ENCODE peak calls at places on chromosomes 11 and 22, in five cellular contexts. Z is HTR-8/SVneo, H is NAMALWA, Q is fibroblast of mammary gland, F is EL. S is an unnamed sample.
A peak's percentile ranks its signal among the peaks of the same experiment; 100 is the strongest.

GRCh38 chr22:50293441-50294318 is 13.8 kb downstream of the PLXNB2 start:
- DNase-seq in Q (peak; percentile 37), Z (peak; percentile 79), H (peak; percentile 60), F (peak; percentile 94), S (peak; percentile 89)

GRCh38 chr11:15826826-15827225 is 529.5 kb downstream of the SOX6 start:
- DNase-seq in F (peak; percentile 35), Q (peak; percentile 22), Z (peak; percentile 7), H (peak; percentile 50), S (no peak)

GRCh38 chr11:76551400-76551799 is 106.6 kb downstream of the EMSY start:
- DNase-seq in H (no peak), F (no peak), Z (no peak), Q (peak; percentile 19), S (no peak)

GRCh38 chr11:82191690-82192089 is 542.0 kb downstream of the FAM181B start:
- DNase-seq in Q (no peak), Z (no peak), F (no peak), H (no peak), S (no peak)

GRCh38 chr22:47433627-47434026 is 671.2 kb downstream of the TBC1D22A start:
- DNase-seq in Q (no peak), Z (no peak), H (no peak), F (no peak), S (no peak)

GRCh38 chr11:560305-561147 is at the start of the genes LMNTD2 and RASSF7:
- DNase-seq in Z (peak; percentile 94), Q (peak; percentile 54), F (peak; percentile 86), H (peak; percentile 93), S (peak; percentile 95)

GRCh38 chr11:35549787-35550186 is 24.4 kb upstream of the PAMR1 start:
- DNase-seq in Q (peak; percentile 97), Z (peak; percentile 83), F (peak; percentile 97), H (no peak), S (no peak)

GRCh38 chr22:35863432-35863831 is 145.8 kb downstream of the APOL5 start:
- DNase-seq in H (no peak), Z (no peak), F (no peak), Q (no peak), S (no peak)

GRCh38 chr11:59152312-59152967 is 9.8 kb downstream of the FAM111A start:
- DNase-seq in F (no peak), H (no peak), Q (no peak), Z (no peak), S (no peak)

GRCh38 chr11:8389034-8389996 is 125.6 kb upstream of the LMO1 start:
- DNase-seq in H (no peak), F (no peak), Q (no peak), Z (no peak), S (no peak)

GRCh38 chr11:90774727-90775572 is 552.1 kb upstream of the CHORDC1 start:
- DNase-seq in F (no peak), Z (no peak), H (no peak), Q (no peak), S (no peak)

GRCh38 chr22:42269407-42270177 is 861 bp downstream of the TCF20 start:
- DNase-seq in H (peak; percentile 68), Q (no peak), Z (peak; percentile 63), F (peak; percentile 49), S (peak; percentile 84)

GRCh38 chr11:69662021-69662698 is 13.0 kb downstream of the LTO1 start:
- DNase-seq in Q (peak; percentile 56), Z (no peak), F (no peak), H (peak; percentile 37), S (peak; percentile 19)

GRCh38 chr11:91587131-91587530 is 637.5 kb upstream of the FAT3 start:
- DNase-seq in Q (no peak), Z (no peak), H (no peak), F (no peak), S (no peak)

GRCh38 chr22:23315341-23315917 is 135.1 kb downstream of the BCR start:
- DNase-seq in Z (no peak), H (peak; percentile 65), F (peak; percentile 79), Q (peak; percentile 68), S (peak; percentile 79)

GRCh38 chr11:9568161-9568853 is 5.2 kb upstream of the WEE1 start:
- DNase-seq in Q (peak; percentile 14), H (no peak), Z (no peak), F (no peak), S (no peak)

GRCh38 chr22:23524226-23524625 is 55.9 kb downstream of the IGLL1 start:
- DNase-seq in Z (no peak), F (no peak), H (no peak), Q (no peak), S (peak; percentile 67)

GRCh38 chr22:27991586-27992293 is 72.7 kb upstream of the PITPNB start:
- DNase-seq in F (no peak), Q (no peak), Z (no peak), H (peak; percentile 58), S (peak; percentile 60)

GRCh38 chr11:83278351-83278750 is 7.8 kb downstream of the CCDC90B start:
- DNase-seq in F (peak; percentile 72), Z (no peak), Q (peak; percentile 28), H (no peak), S (no peak)

GRCh38 chr22:30386960-30387848 is at the start of gene RNF215:
- DNase-seq in Z (peak; percentile 72), H (peak; percentile 88), Q (peak; percentile 57), F (peak; percentile 79), S (peak; percentile 94)

GRCh38 chr11:132318421-132319157 is 948.2 kb downstream of the NTM start:
- DNase-seq in F (peak; percentile 76), Q (no peak), Z (no peak), H (no peak), S (no peak)

GRCh38 chr22:30206964-30207363 is 39.6 kb downstream of the LIF start:
- DNase-seq in Z (peak; percentile 83), F (peak; percentile 99), Q (peak; percentile 96), H (no peak), S (no peak)

GRCh38 chr11:617248-617911 is 1.6 kb upstream of the IRF7 start:
- DNase-seq in Z (no peak), F (no peak), H (no peak), Q (no peak), S (no peak)

GRCh38 chr11:113152500-113152899 is 161.9 kb upstream of the TTC12 start:
- DNase-seq in Z (no peak), F (no peak), H (no peak), Q (no peak), S (no peak)

GRCh38 chr11:33000181-33000580 is 15.5 kb upstream of the DEPDC7 start:
- DNase-seq in Z (peak; percentile 13), Q (peak; percentile 72), H (no peak), F (peak; percentile 81), S (no peak)

GRCh38 chr11:96098511-96099241 is 174.8 kb upstream of the MTMR2 start:
- DNase-seq in Q (peak; percentile 37), F (peak; percentile 57), H (no peak), Z (no peak), S (no peak)

GRCh38 chr22:23274891-23275694 is 94.8 kb downstream of the BCR start:
- DNase-seq in Z (no peak), H (no peak), Q (no peak), F (no peak), S (no peak)

GRCh38 chr11:96075532-96075959 is 151.6 kb upstream of the MTMR2 start:
- DNase-seq in H (no peak), Z (no peak), Q (no peak), F (no peak), S (no peak)

GRCh38 chr22:17910561-17911311 is 113.6 kb downstream of the MICAL3 start:
- DNase-seq in F (peak; percentile 92), H (no peak), Q (peak; percentile 90), Z (peak; percentile 68), S (peak; percentile 86)

GRCh38 chr11:117096973-117097566 is 1.2 kb downstream of the SIK3 start:
- DNase-seq in H (peak; percentile 45), Z (no peak), Q (no peak), F (no peak), S (no peak)